ENCODE peak calls at places on chromosomes 12 and 14, in ten cellular contexts. F is mesothelial cell of epicardium; W is kidney glomerular epithelial cell; B is EH; N is HFFc6; Y is posterior cingulate gyrus; P is HTR-8/SVneo; V is stimulated activated CD4-positive, alpha-beta T cell treated with anti-CD3 and anti-CD28 coated beads, Interleukin-2, amount 100 ng/mL, for 4 hours; S is activated naive CD4-positive, alpha-beta T cell; R is head of caudate nucleus. T is an unnamed sample.

GRCh38 chr14:20503905-20504304 is 1.4 kb upstream of the RNASE10 start:
- DNase-seq in F (no peak), W (peak; percentile 2), B (no peak), N (no peak), Y (no peak), P (no peak), V (no peak), S (no peak), R (no peak), T (no peak)

GRCh38 chr12:59494617-59495016 is 101.2 kb upstream of the SLC16A7 start:
- DNase-seq in F (no peak), W (no peak), B (no peak), N (no peak), Y (no peak), P (no peak), V (no peak), S (no peak), R (no peak), T (no peak)

GRCh38 chr12:91978143-91978542 is 167.5 kb downstream of the BTG1 start:
- DNase-seq in F (no peak), W (no peak), B (peak; percentile 70), N (no peak), Y (no peak), P (no peak), V (no peak), S (no peak), R (no peak), T (peak; percentile 18)

GRCh38 chr14:77498120-77498979 is at the start of gene ISM2:
- DNase-seq in F (no peak), W (no peak), B (peak; percentile 53), N (no peak), Y (peak; percentile 36), P (peak; percentile 74), V (peak; percentile 26), S (no peak), R (peak; percentile 70), T (peak; percentile 45)

GRCh38 chr12:121857322-121858246 is 1.1 kb downstream of the HPD start:
- DNase-seq in F (no peak), W (no peak), B (peak; percentile 14), N (no peak), Y (no peak), P (no peak), V (no peak), S (no peak), R (no peak), T (no peak)

GRCh38 chr12:120536064-120536791 is 2.1 kb downstream of the RNF10 start:
- DNase-seq in F (no peak), W (no peak), B (no peak), N (no peak), Y (no peak), P (no peak), V (no peak), S (no peak), R (no peak), T (peak; percentile 25)

GRCh38 chr12:75550401-75550851 is 39.0 kb upstream of the KRR1 start:
- DNase-seq in F (no peak), W (peak; percentile 5), B (peak; percentile 31), N (no peak), Y (no peak), P (no peak), V (no peak), S (no peak), R (no peak), T (no peak)

GRCh38 chr14:100889641-100890040 is 13.9 kb downstream of the RTL1 start:
- DNase-seq in F (no peak), W (no peak), B (no peak), N (no peak), Y (no peak), P (no peak), V (no peak), S (no peak), R (peak; percentile 28), T (no peak)

GRCh38 chr12:114269153-114269552 is 136.8 kb downstream of the TBX5 start:
- DNase-seq in F (no peak), W (no peak), B (no peak), N (no peak), Y (no peak), P (no peak), V (no peak), S (no peak), R (no peak), T (no peak)

GRCh38 chr14:73764881-73765280 is 50.7 kb upstream of the PNMA1 start:
- DNase-seq in F (no peak), W (peak; percentile 26), B (peak; percentile 40), N (no peak), Y (no peak), P (no peak), V (no peak), S (no peak), R (peak; percentile 64), T (peak; percentile 75)

GRCh38 chr12:47361389-47362031 is 281.8 kb upstream of the AMIGO2 start:
- DNase-seq in F (no peak), W (no peak), B (no peak), N (no peak), Y (no peak), P (no peak), V (peak; percentile 50), S (no peak), R (no peak), T (no peak)

GRCh38 chr12:105538880-105539279 is 208.4 kb downstream of the C12orf75 start:
- DNase-seq in F (no peak), W (no peak), B (peak; percentile 13), N (peak; percentile 15), Y (no peak), P (no peak), V (no peak), S (no peak), R (no peak), T (no peak)

T was measured in dermis microvascular lymphatic vessel endothelial cell.